ENCODE peak calls at places on chromosome 1, in six cellular contexts. U, F, G, E, Q and N are unnamed samples.
A peak's percentile ranks its signal among the peaks of the same experiment; 100 is the strongest.

GRCh38 chr1:200183637-200184036 is 156.1 kb downstream of the NR5A2 start:
- DNase-seq in Q (peak; percentile 52), E (no peak), U (no peak), F (no peak), G (no peak), N (no peak)

GRCh38 chr1:59743324-59744108 is 71.2 kb upstream of the HOOK1 start:
- DNase-seq in G (no peak), F (no peak), U (no peak), E (no peak), Q (no peak), N (no peak)

GRCh38 chr1:79912813-79913212 is 906.3 kb upstream of the ADGRL4 start:
- DNase-seq in E (no peak), F (no peak), G (no peak), U (no peak), Q (no peak), N (no peak)

GRCh38 chr1:18012686-18013085 is 94.9 kb upstream of the IGSF21 start:
- DNase-seq in U (no peak), E (no peak), G (no peak), Q (no peak), F (no peak), N (no peak)

GRCh38 chr1:7223334-7224080 is 438.3 kb downstream of the CAMTA1 start:
- DNase-seq in G (no peak), U (no peak), Q (no peak), F (no peak), E (no peak), N (peak; percentile 30)

GRCh38 chr1:162876751-162877150 is 15.8 kb upstream of the CCDC190 start:
- DNase-seq in E (no peak), F (no peak), U (no peak), Q (no peak), G (no peak), N (no peak)

GRCh38 chr1:225509770-225510169 is 81.9 kb upstream of the LBR start:
- DNase-seq in Q (peak; percentile 85), U (no peak), E (no peak), G (no peak), F (no peak), N (no peak)

GRCh38 chr1:201850053-201850397 is 21.1 kb downstream of the IPO9 start:
- DNase-seq in E (no peak), Q (peak; percentile 84), U (no peak), F (no peak), G (no peak), N (no peak)

GRCh38 chr1:196147530-196147929 is 460.7 kb downstream of the KCNT2 start:
- DNase-seq in U (no peak), E (no peak), Q (no peak), G (no peak), F (no peak), N (no peak)

GRCh38 chr1:58209578-58209977 is 336.9 kb downstream of the OMA1 start:
- DNase-seq in E (no peak), U (no peak), Q (no peak), G (no peak), F (no peak), N (no peak)

GRCh38 chr1:19960621-19961020 is 18.8 kb downstream of the PLA2G2A start:
- DNase-seq in Q (no peak), E (no peak), U (no peak), G (no peak), F (no peak), N (no peak)

GRCh38 chr1:118317836-118318614 is 133.0 kb upstream of the SPAG17 start:
- DNase-seq in Q (no peak), U (no peak), E (no peak), G (no peak), F (no peak), N (no peak)

GRCh38 chr1:19006837-19007271 is 50.4 kb upstream of the IFFO2 start:
- DNase-seq in E (no peak), G (no peak), Q (peak; percentile 39), U (no peak), F (no peak), N (peak; percentile 15)

GRCh38 chr1:168372857-168373520 is 92.3 kb downstream of the TBX19 start:
- DNase-seq in E (no peak), Q (no peak), G (no peak), F (no peak), U (no peak), N (no peak)

GRCh38 chr1:93817819-93818569 is 61.0 kb downstream of the DNTTIP2 start:
- DNase-seq in G (no peak), E (no peak), Q (peak; percentile 68), F (no peak), U (no peak), N (no peak)

GRCh38 chr1:41773144-41773571 is 145.6 kb downstream of the HIVEP3 start:
- DNase-seq in G (no peak), F (no peak), U (no peak), E (peak; percentile 61), Q (peak; percentile 87), N (no peak)

GRCh38 chr1:4256351-4256750 is 356.3 kb upstream of the C1orf174 start:
- DNase-seq in Q (no peak), F (no peak), E (no peak), U (no peak), G (no peak), N (no peak)

DNA sequence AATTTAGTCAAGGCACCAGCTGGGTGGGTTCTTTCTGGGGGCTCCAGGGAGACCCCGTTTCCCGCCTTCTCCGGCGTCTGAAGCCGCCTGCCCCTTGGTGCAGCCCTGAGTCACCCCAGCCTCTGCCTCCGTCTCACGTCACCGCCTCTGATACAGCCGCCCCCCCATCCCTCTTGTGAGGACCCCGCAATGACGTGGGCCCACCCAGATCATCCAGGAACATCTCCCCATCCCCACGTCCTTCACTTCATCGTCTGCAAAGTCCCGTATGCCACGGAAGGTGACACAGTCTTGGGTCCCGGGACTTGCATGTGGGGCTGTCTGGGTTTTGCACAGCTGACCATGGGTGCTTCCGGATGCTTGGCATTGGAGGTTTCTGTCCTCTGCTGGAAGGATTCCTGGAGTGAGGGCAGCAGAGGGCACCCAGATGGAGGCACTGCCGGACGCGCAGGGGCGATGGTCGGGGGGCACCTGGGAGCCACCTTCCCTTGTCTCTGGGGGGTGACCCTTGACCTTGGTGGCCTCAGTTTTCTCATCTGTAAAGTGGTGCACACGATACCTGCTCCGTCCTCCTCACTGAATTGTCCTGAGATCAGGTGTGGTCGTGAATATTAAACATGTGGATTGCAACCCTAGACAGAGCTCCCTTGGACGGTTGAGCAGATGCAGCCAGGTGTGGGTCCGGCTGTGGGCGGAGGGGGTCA is 58.8 kb downstream of the PRKCZ start:
- DNase-seq in U (no peak), E (no peak), F (no peak), Q (no peak), G (no peak), N (no peak)
- TF ChIP-seq CTCF in U (no peak), E (no peak), F (no peak), Q (peak; percentile 6), G (no peak), N (no peak)

DNA sequence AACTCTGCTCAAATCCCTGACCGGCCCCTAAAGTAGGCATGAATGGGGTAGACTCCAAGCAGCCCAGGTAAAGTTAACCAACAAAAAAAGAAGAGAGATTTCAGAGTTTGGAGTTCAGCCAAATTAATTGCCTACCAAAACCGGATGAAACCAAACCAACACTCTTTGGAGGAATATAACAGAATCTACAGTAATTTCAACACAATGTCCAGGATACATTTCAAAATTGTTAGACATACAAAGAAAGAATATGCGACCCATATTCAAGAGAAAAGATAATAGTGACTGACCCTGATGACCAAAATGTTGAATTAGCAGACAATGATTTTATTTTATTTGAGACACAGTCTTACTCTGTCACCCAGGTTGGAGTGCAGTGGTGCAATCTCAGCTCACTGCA is 12.6 kb downstream of the IL22RA1 start:
- DNase-seq in F (no peak), Q (no peak), U (no peak), E (no peak), G (no peak), N (no peak)
- TF ChIP-seq CTCF in F (no peak), Q (no peak), U (no peak), E (no peak), G (no peak), N (no peak)

DNA sequence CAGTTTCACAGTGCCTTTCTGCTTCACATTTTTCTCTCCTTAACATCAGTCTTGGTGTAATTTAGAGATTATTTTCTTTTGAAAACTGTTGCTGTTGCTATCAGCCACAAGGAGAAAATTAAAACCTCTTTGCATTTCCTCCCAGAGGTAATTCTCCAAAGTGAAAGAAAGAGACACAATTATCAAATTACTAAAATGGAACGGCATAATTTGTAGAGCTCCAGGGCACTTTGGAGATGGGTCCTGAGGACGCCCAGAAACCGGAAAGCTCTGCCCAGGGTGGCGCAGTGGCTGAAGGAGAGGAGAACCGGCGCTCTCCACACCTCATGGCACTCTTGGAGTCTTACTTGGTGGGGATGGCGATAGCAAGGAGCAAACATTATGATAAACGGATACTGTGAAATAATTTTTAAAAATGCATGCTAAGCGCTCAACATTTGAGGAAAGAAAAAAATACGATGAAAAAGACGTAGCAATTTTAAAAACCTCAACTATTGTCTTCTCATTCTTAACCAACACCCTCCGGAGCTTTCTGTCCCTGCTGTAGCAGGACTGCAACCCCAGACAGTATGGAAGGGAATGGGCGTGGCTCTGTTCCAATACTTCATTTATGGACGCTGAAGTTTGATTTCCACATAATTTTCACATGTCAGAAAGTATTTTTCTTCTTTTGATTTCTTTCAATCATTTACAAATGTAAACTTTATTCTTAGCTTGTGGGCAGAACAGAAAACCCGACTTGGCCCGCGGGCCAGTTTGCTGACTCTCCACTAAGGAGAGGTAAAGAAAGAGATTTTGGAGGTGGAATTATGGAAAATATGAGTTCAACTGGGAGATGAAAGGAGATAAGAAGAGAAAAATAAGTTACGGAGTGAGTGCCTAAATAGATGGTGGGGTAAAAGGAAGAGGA is 1.1 kb downstream of the S100A11 start:
- DNase-seq in G (no peak), E (no peak), F (no peak), U (no peak), Q (no peak), N (no peak)
- TF ChIP-seq CTCF in G (no peak), E (no peak), F (no peak), U (no peak), Q (no peak), N (no peak)

GRCh38 chr1:33298623-33299277 is 22.1 kb downstream of the A3GALT2 start:
- DNase-seq in F (no peak), E (peak; percentile 65), G (peak; percentile 86), U (peak; percentile 22), Q (peak; percentile 41), N (no peak)
- TF ChIP-seq CTCF in F (peak; percentile 76), E (peak; percentile 64), G (peak; percentile 88), U (peak; percentile 75), Q (peak; percentile 89), N (peak; percentile 83)

DNA sequence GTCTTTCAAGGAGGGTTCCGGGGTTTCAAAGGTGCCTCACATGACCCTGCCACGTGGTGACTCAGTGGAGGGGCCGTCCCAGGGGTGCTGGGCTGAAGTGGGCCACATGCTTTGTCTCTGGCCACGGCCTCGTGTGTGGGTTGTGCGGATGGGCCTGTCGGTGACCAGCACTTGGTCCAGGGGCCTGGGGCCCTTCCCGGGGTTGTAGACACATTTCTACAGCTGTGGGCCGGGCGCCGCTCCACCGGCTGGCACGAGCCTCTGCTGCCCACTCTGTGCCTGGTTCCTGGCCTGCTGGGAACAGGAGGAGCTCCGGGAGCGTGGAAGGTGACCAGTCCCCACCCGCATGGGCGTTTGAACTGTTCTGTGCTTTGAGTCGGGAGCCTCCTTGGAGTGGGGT is 75.4 kb upstream of the TTC34 start:
- DNase-seq in G (no peak), Q (no peak), U (no peak), E (no peak), F (no peak), N (no peak)
- TF ChIP-seq CTCF in G (no peak), Q (no peak), U (no peak), E (no peak), F (no peak), N (no peak)

GRCh38 chr1:81811757-81812371 is 11.1 kb downstream of the ADGRL2 start:
- DNase-seq in G (no peak), Q (no peak), E (no peak), F (no peak), U (no peak), N (no peak)
- TF ChIP-seq CTCF in G (peak; percentile 11), Q (peak; percentile 57), E (no peak), F (no peak), U (no peak), N (peak; percentile 55)